ENCODE peak calls at places on chromosomes 3 and 15, in four cellular contexts. One of them, this sample, is unnamed.

GRCh38 chr15:81242778-81243177 is 46.1 kb downstream of the IL16 start:
- DNase-seq in A549: no peak
- DNase-seq in K562: no peak
- DNase-seq in GM12878: no peak
- DNase-seq in this sample: no peak

GRCh38 chr15:95845862-95846515 is 484.5 kb upstream of the NR2F2 start:
- DNase-seq in GM12878: no peak
- DNase-seq in A549: no peak
- DNase-seq in K562: peak
- DNase-seq in this sample: peak

GRCh38 chr15:82183121-82184031 is 79.2 kb downstream of the EFL1 start:
- DNase-seq in K562: no peak
- DNase-seq in GM12878: no peak
- DNase-seq in A549: no peak
- DNase-seq in this sample: peak

GRCh38 chr15:69236505-69236904 is 62.2 kb upstream of the PAQR5 start:
- DNase-seq in A549: no peak
- DNase-seq in K562: no peak
- DNase-seq in GM12878: no peak
- DNase-seq in this sample: no peak

GRCh38 chr15:74613953-74614743 is 1.5 kb upstream of the CLK3 start:
- DNase-seq in K562: no peak
- DNase-seq in A549: peak
- DNase-seq in GM12878: no peak
- DNase-seq in this sample: no peak

GRCh38 chr15:40787344-40787841 is 17.6 kb downstream of the C15orf62 start:
- DNase-seq in K562: no peak
- DNase-seq in A549: no peak
- DNase-seq in GM12878: no peak
- DNase-seq in this sample: peak

GRCh38 chr15:72487070-72487797 is 13.1 kb downstream of the ARIH1 start:
- DNase-seq in K562: no peak
- DNase-seq in GM12878: no peak
- DNase-seq in A549: no peak
- DNase-seq in this sample: peak

GRCh38 chr3:126683506-126683905 is 20.5 kb upstream of the CHCHD6 start:
- DNase-seq in GM12878: no peak
- DNase-seq in K562: no peak
- DNase-seq in A549: no peak
- DNase-seq in this sample: no peak

GRCh38 chr3:175346573-175347356 is 487.6 kb downstream of the NAALADL2 start:
- DNase-seq in GM12878: peak
- DNase-seq in K562: no peak
- DNase-seq in A549: no peak
- DNase-seq in this sample: peak

GRCh38 chr3:62918752-62919151 is 43.5 kb upstream of the CADPS start:
- DNase-seq in GM12878: no peak
- DNase-seq in A549: no peak
- DNase-seq in K562: no peak
- DNase-seq in this sample: no peak

GRCh38 chr3:55935241-55935640 is 448.1 kb upstream of the WNT5A start:
- DNase-seq in GM12878: no peak
- DNase-seq in A549: no peak
- DNase-seq in K562: no peak
- DNase-seq in this sample: no peak

GRCh38 chr3:68893600-68894239 is 38.6 kb downstream of the TAFA4 start:
- DNase-seq in A549: no peak
- DNase-seq in GM12878: no peak
- DNase-seq in K562: peak
- DNase-seq in this sample: peak

GRCh38 chr3:138444104-138444503 is 9.7 kb downstream of the ESYT3 start:
- DNase-seq in K562: no peak
- DNase-seq in A549: no peak
- DNase-seq in GM12878: no peak
- DNase-seq in this sample: no peak

GRCh38 chr3:65854606-65855304 is 184.0 kb downstream of the MAGI1 start:
- DNase-seq in A549: peak
- DNase-seq in K562: no peak
- DNase-seq in GM12878: no peak
- DNase-seq in this sample: peak

GRCh38 chr3:190320594-190321362 is 1.5 kb downstream of the CLDN1 start:
- DNase-seq in GM12878: no peak
- DNase-seq in K562: no peak
- DNase-seq in A549: no peak
- DNase-seq in this sample: no peak

GRCh38 chr15:92902723-92903587 is 2.8 kb downstream of the CHD2 start:
- DNase-seq in A549: no peak
- DNase-seq in GM12878: no peak
- DNase-seq in K562: no peak
- DNase-seq in this sample: no peak

GRCh38 chr3:102229062-102229655 is 205.7 kb upstream of the ZPLD1 start:
- DNase-seq in K562: peak
- DNase-seq in GM12878: peak
- DNase-seq in A549: peak
- DNase-seq in this sample: peak

GRCh38 chr3:170220871-170221270 is 1.4 kb upstream of the PRKCI start:
- DNase-seq in K562: peak
- DNase-seq in A549: no peak
- DNase-seq in GM12878: no peak
- DNase-seq in this sample: peak

GRCh38 chr3:13325892-13326443 is 94.2 kb downstream of the NUP210 start:
- DNase-seq in A549: no peak
- DNase-seq in K562: no peak
- DNase-seq in GM12878: no peak
- DNase-seq in this sample: no peak

GRCh38 chr3:126349611-126350501 is 7.4 kb downstream of the KLF15 start:
- DNase-seq in A549: no peak
- DNase-seq in K562: no peak
- DNase-seq in GM12878: no peak
- DNase-seq in this sample: no peak

GRCh38 chr15:35724626-35725025 is 178.7 kb upstream of the DPH6 start:
- DNase-seq in GM12878: no peak
- DNase-seq in K562: no peak
- DNase-seq in A549: no peak
- DNase-seq in this sample: no peak

GRCh38 chr15:57334257-57334656 is 42.0 kb upstream of the CGNL1 start:
- DNase-seq in K562: peak
- DNase-seq in GM12878: no peak
- DNase-seq in A549: no peak
- DNase-seq in this sample: peak

GRCh38 chr3:45008117-45008516 is 18.0 kb upstream of the CLEC3B start:
- DNase-seq in K562: no peak
- DNase-seq in A549: no peak
- DNase-seq in GM12878: no peak
- DNase-seq in this sample: peak
- TF ChIP-seq ELK1 in K562: no peak
- TF ChIP-seq ELK1 in A549: no peak
- TF ChIP-seq ELK1 in GM12878: no peak
- TF ChIP-seq ELK1 in this sample: no peak

GRCh38 chr3:38022301-38022700 is 7.1 kb downstream of the PLCD1 start:
- DNase-seq in K562: no peak
- DNase-seq in A549: no peak
- DNase-seq in GM12878: no peak
- DNase-seq in this sample: no peak

GRCh38 chr3:38020342-38020726 is 9.1 kb downstream of the PLCD1 start:
- DNase-seq in K562: no peak
- DNase-seq in A549: no peak
- DNase-seq in GM12878: no peak
- DNase-seq in this sample: no peak

GRCh38 chr3:38021196-38021595 is 8.2 kb downstream of the PLCD1 start:
- DNase-seq in A549: no peak
- DNase-seq in GM12878: no peak
- DNase-seq in K562: no peak
- DNase-seq in this sample: no peak

GRCh38 chr3:38019658-38020341 is 9.6 kb downstream of the PLCD1 start:
- DNase-seq in A549: no peak
- DNase-seq in GM12878: no peak
- DNase-seq in K562: peak
- DNase-seq in this sample: no peak

GRCh38 chr3:38022887-38023709 is 6.3 kb downstream of the PLCD1 start:
- DNase-seq in A549: no peak
- DNase-seq in GM12878: no peak
- DNase-seq in K562: no peak
- DNase-seq in this sample: no peak
- TF ChIP-seq ELK1 in A549: no peak
- TF ChIP-seq ELK1 in GM12878: no peak
- TF ChIP-seq ELK1 in K562: no peak
- TF ChIP-seq ELK1 in this sample: no peak

GRCh38 chr3:187673012-187673411 is 2.8 kb upstream of the SST start:
- DNase-seq in K562: no peak
- DNase-seq in GM12878: no peak
- DNase-seq in A549: no peak
- DNase-seq in this sample: no peak

GRCh38 chr3:187665764-187666402 is 4.3 kb downstream of the SST start:
- DNase-seq in K562: no peak
- DNase-seq in GM12878: no peak
- DNase-seq in A549: no peak
- DNase-seq in this sample: no peak

GRCh38 chr3:187665010-187665409 is 5.2 kb downstream of the SST start:
- DNase-seq in A549: no peak
- DNase-seq in GM12878: no peak
- DNase-seq in K562: no peak
- DNase-seq in this sample: no peak

GRCh38 chr3:187667526-187667925 is 2.7 kb downstream of the SST start:
- DNase-seq in A549: no peak
- DNase-seq in K562: no peak
- DNase-seq in GM12878: no peak
- DNase-seq in this sample: no peak

GRCh38 chr3:187669675-187670504 is at the start of gene SST:
- DNase-seq in GM12878: no peak
- DNase-seq in K562: peak
- DNase-seq in A549: no peak
- DNase-seq in this sample: peak
- TF ChIP-seq ELK1 in GM12878: no peak
- TF ChIP-seq ELK1 in K562: no peak
- TF ChIP-seq ELK1 in A549: no peak
- TF ChIP-seq ELK1 in this sample: no peak

GRCh38 chr3:53478166-53478830 is 16.1 kb upstream of the CACNA1D start:
- DNase-seq in A549: peak
- DNase-seq in GM12878: no peak
- DNase-seq in K562: no peak
- DNase-seq in this sample: no peak
- TF ChIP-seq ELK1 in A549: no peak
- TF ChIP-seq ELK1 in GM12878: no peak
- TF ChIP-seq ELK1 in K562: no peak
- TF ChIP-seq ELK1 in this sample: no peak

GRCh38 chr3:186915808-186916796 is 14.2 kb upstream of the ST6GAL1 start:
- DNase-seq in K562: no peak
- DNase-seq in A549: no peak
- DNase-seq in GM12878: no peak
- DNase-seq in this sample: no peak
- TF ChIP-seq ELK1 in K562: no peak
- TF ChIP-seq ELK1 in A549: no peak
- TF ChIP-seq ELK1 in GM12878: no peak
- TF ChIP-seq ELK1 in this sample: no peak

GRCh38 chr3:18097989-18098388 is 327.1 kb downstream of the SATB1 start:
- DNase-seq in K562: no peak
- DNase-seq in A549: no peak
- DNase-seq in GM12878: no peak
- DNase-seq in this sample: no peak

GRCh38 chr3:18099611-18100010 is 325.5 kb downstream of the SATB1 start:
- DNase-seq in GM12878: no peak
- DNase-seq in A549: no peak
- DNase-seq in K562: no peak
- DNase-seq in this sample: peak

GRCh38 chr3:18097473-18097872 is 327.7 kb downstream of the SATB1 start:
- DNase-seq in A549: no peak
- DNase-seq in GM12878: no peak
- DNase-seq in K562: no peak
- DNase-seq in this sample: no peak

GRCh38 chr3:18100126-18100525 is 325.0 kb downstream of the SATB1 start:
- DNase-seq in K562: no peak
- DNase-seq in A549: no peak
- DNase-seq in GM12878: no peak
- DNase-seq in this sample: peak

GRCh38 chr3:18098960-18099587 is 326.1 kb downstream of the SATB1 start:
- DNase-seq in K562: peak
- DNase-seq in GM12878: no peak
- DNase-seq in A549: peak
- DNase-seq in this sample: peak
- TF ChIP-seq ELK1 in K562: no peak
- TF ChIP-seq ELK1 in GM12878: no peak
- TF ChIP-seq ELK1 in A549: no peak
- TF ChIP-seq ELK1 in this sample: no peak

DNA sequence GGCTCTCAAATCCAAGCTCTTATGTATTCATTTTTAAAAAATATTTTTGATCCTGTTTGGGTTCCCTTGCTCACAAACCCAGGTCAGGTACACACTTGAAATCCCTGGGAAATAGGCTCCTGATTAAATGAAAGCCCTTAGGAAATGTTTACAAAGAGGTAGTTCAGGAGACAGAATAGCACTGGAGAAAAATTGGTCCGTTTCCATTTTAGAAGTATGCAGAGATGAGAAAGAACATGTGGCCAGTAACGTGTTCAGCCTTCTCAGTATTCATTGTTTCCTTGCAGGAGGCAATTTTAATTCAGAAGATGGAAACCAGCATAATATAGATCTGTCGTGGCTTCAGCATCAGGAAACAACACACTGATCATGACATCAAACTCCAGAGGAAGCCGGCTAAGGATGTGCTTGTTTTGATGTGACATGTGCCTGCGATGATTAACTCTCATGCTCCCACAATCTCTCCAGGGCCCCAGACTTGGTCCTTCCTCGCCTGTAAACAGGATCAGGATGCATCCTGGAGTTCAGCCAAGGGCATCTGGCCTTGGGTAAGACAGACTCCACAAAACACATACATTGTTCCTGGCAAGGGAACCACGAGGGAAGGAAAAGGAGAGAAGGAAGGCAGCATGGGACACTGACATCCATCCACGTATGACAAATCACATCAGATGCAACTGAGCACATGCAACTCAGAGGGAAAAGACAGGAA is 350.5 kb upstream of the THBS1 start:
- DNase-seq in K562: no peak
- DNase-seq in GM12878: no peak
- DNase-seq in A549: no peak
- DNase-seq in this sample: no peak
- TF ChIP-seq ELK1 in K562: no peak
- TF ChIP-seq ELK1 in GM12878: no peak
- TF ChIP-seq ELK1 in A549: no peak
- TF ChIP-seq ELK1 in this sample: no peak